ENCODE peak calls at places on chromosome 7, in seven cellular contexts. H is A549, S is PC-3, P is fibroblast of mammary gland, Z is foreskin fibroblast, L is neural crest cell, R is mucosa of descending colon. G is an unnamed sample.

GRCh38 chr7:101618207-101618839 is 10.8 kb downstream of the MYL10 start:
- DNase-seq in H (no peak), S (no peak), P (no peak), Z (peak; percentile 76), L (no peak), R (peak; percentile 4), G (no peak)

GRCh38 chr7:36278767-36279171 is 110.9 kb upstream of the ANLN start:
- DNase-seq in H (no peak), S (peak; percentile 68), P (peak; percentile 68), Z (peak; percentile 75), L (no peak), R (no peak), G (no peak)

GRCh38 chr7:157596471-157596870 is 259.7 kb downstream of the DNAJB6 start:
- DNase-seq in H (no peak), S (no peak), P (no peak), Z (no peak), L (no peak), R (no peak), G (no peak)

GRCh38 chr7:35624299-35625186 is 70.4 kb downstream of the HERPUD2 start:
- DNase-seq in H (peak; percentile 47), S (peak; percentile 56), P (peak; percentile 39), Z (peak; percentile 67), L (peak; percentile 42), R (no peak), G (peak; percentile 37)

GRCh38 chr7:69859342-69859741 is 261.1 kb downstream of the AUTS2 start:
- DNase-seq in H (no peak), S (no peak), P (no peak), Z (no peak), L (no peak), R (no peak), G (no peak)

GRCh38 chr7:135204876-135205275 is 6.5 kb downstream of the WDR91 start:
- DNase-seq in H (no peak), S (no peak), P (no peak), Z (no peak), L (no peak), R (no peak), G (peak; percentile 83)

GRCh38 chr7:20301311-20301939 is 29.3 kb upstream of the ITGB8 start:
- DNase-seq in H (peak; percentile 10), S (peak; percentile 66), P (peak; percentile 59), Z (peak; percentile 67), L (no peak), R (no peak), G (peak; percentile 64)

GRCh38 chr7:137996871-137997270 is 5.0 kb downstream of the CREB3L2 start:
- DNase-seq in H (no peak), S (no peak), P (no peak), Z (no peak), L (no peak), R (no peak), G (no peak)

GRCh38 chr7:44575054-44575453 is 1.3 kb upstream of the DDX56 start:
- DNase-seq in H (no peak), S (no peak), P (no peak), Z (no peak), L (no peak), R (no peak), G (no peak)

GRCh38 chr7:46747869-46748576 is 827.0 kb upstream of the IGFBP3 start:
- DNase-seq in H (no peak), S (no peak), P (no peak), Z (no peak), L (no peak), R (no peak), G (no peak)

GRCh38 chr7:105073143-105073542 is 59.1 kb downstream of the KMT2E start:
- DNase-seq in H (no peak), S (no peak), P (no peak), Z (no peak), L (no peak), R (no peak), G (no peak)

GRCh38 chr7:47293884-47294568 is 287.9 kb downstream of the TNS3 start:
- DNase-seq in H (no peak), S (no peak), P (peak; percentile 82), Z (peak; percentile 83), L (no peak), R (no peak), G (no peak)

GRCh38 chr7:8189615-8190014 is 72.4 kb downstream of the ICA1 start:
- DNase-seq in H (no peak), S (no peak), P (no peak), Z (no peak), L (no peak), R (no peak), G (no peak)

GRCh38 chr7:117171106-117171505 is 151.8 kb downstream of the WNT2 start:
- DNase-seq in H (peak; percentile 13), S (no peak), P (no peak), Z (no peak), L (no peak), R (no peak), G (no peak)

GRCh38 chr7:81767883-81768282 is 2.0 kb downstream of the HGF start:
- DNase-seq in H (no peak), S (no peak), P (peak; percentile 71), Z (peak; percentile 42), L (no peak), R (no peak), G (no peak)

GRCh38 chr7:19122018-19122588 is 4.7 kb upstream of the TWIST1 start:
- DNase-seq in H (peak; percentile 47), S (peak; percentile 74), P (peak; percentile 78), Z (peak; percentile 81), L (no peak), R (no peak), G (peak; percentile 56)

GRCh38 chr7:147276783-147277370 is 1160.3 kb downstream of the CNTNAP2 start:
- DNase-seq in H (no peak), S (peak; percentile 62), P (no peak), Z (no peak), L (no peak), R (no peak), G (no peak)

GRCh38 chr7:107528461-107528860 is 35.3 kb downstream of the COG5 start:
- DNase-seq in H (no peak), S (peak; percentile 57), P (peak; percentile 38), Z (peak; percentile 82), L (no peak), R (no peak), G (peak; percentile 69)

GRCh38 chr7:27171636-27172387 is 2.3 kb downstream of the HOXA10 start:
- DNase-seq in H (no peak), S (no peak), P (peak; percentile 41), Z (peak; percentile 73), L (no peak), R (peak; percentile 56), G (no peak)

GRCh38 chr7:128916643-128916915 is 6.1 kb upstream of the KCP start:
- DNase-seq in H (no peak), S (no peak), P (no peak), Z (no peak), L (no peak), R (no peak), G (no peak)

GRCh38 chr7:71216211-71216610 is 84.3 kb downstream of the GALNT17 start:
- DNase-seq in H (no peak), S (no peak), P (no peak), Z (no peak), L (no peak), R (no peak), G (no peak)

GRCh38 chr7:37031571-37032257 is 307.4 kb upstream of the AOAH start:
- DNase-seq in H (peak; percentile 98), S (peak; percentile 97), P (peak; percentile 99), Z (peak; percentile 99), L (no peak), R (peak; percentile 27), G (peak; percentile 100)

GRCh38 chr7:107691713-107692112 is 31.1 kb downstream of the SLC26A4 start:
- DNase-seq in H (no peak), S (no peak), P (peak; percentile 56), Z (peak; percentile 52), L (no peak), R (no peak), G (no peak)

GRCh38 chr7:95357623-95358022 is 33.3 kb upstream of the PON1 start:
- DNase-seq in H (no peak), S (peak; percentile 22), P (no peak), Z (no peak), L (no peak), R (no peak), G (no peak)

GRCh38 chr7:158452331-158452730 is 135.3 kb downstream of the PTPRN2 start:
- DNase-seq in H (no peak), S (no peak), P (no peak), Z (no peak), L (no peak), R (no peak), G (no peak)

GRCh38 chr7:33038639-33039038 is 23.9 kb downstream of the NT5C3A start:
- DNase-seq in H (no peak), S (no peak), P (no peak), Z (no peak), L (no peak), R (no peak), G (no peak)

GRCh38 chr7:30032310-30033125 is 4.3 kb downstream of the PLEKHA8 start:
- DNase-seq in H (no peak), S (peak; percentile 38), P (peak; percentile 81), Z (peak; percentile 90), L (no peak), R (no peak), G (peak; percentile 28)

GRCh38 chr7:84025332-84025927 is 169.2 kb downstream of the SEMA3A start:
- DNase-seq in H (peak; percentile 94), S (peak; percentile 88), P (peak; percentile 94), Z (peak; percentile 95), L (no peak), R (no peak), G (peak; percentile 54)

GRCh38 chr7:50404392-50404791 is 45.8 kb downstream of the FIGNL1 start:
- DNase-seq in H (peak; percentile 9), S (no peak), P (no peak), Z (no peak), L (no peak), R (no peak), G (no peak)

DNA sequence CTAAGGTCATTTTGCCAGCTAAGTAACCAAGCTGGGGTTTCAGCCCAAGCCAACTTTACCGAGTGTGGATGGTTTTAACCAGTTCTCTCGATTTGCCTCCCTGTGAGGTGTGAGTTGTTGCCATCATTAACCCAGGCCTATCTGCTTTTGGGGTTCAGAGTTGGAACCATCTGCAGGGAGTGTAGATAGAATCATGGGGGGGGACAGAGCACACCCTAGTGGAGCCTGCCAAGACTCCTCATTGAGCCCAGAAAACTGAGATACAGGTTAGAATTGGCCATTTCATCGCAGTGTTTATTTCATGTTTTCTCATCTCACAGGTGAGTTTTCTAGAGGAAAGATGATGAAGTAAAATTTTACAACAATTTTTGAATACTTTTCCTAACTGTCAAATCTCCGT is 133.6 kb downstream of the SDK1 start:
- DNase-seq in H (no peak), S (no peak), P (no peak), Z (no peak), L (no peak), R (no peak), G (no peak)
- TF ChIP-seq CTCF in H (no peak), S (no peak), P (no peak), Z (no peak), L (no peak), R (no peak), G (no peak)

GRCh38 chr7:132500727-132501410 is 75.4 kb downstream of the PLXNA4 start:
- DNase-seq in H (peak; percentile 18), S (peak; percentile 47), P (peak; percentile 70), Z (peak; percentile 34), L (no peak), R (no peak), G (no peak)
- TF ChIP-seq CTCF in H (no peak), S (peak; percentile 57), P (peak; percentile 58), Z (peak; percentile 13), L (no peak), R (no peak), G (no peak)

GRCh38 chr7:92767427-92767826 is 68.9 kb downstream of the CDK6 start:
- DNase-seq in H (no peak), S (peak; percentile 37), P (peak; percentile 72), Z (peak; percentile 61), L (no peak), R (no peak), G (no peak)
- TF ChIP-seq CTCF in H (no peak), S (no peak), P (no peak), Z (no peak), L (no peak), R (no peak), G (no peak)

GRCh38 chr7:142851269-142851668 is 3.6 kb upstream of the EPHB6 start:
- DNase-seq in H (no peak), S (no peak), P (no peak), Z (no peak), L (no peak), R (no peak), G (no peak)
- TF ChIP-seq CTCF in H (no peak), S (no peak), P (no peak), Z (no peak), L (no peak), R (no peak), G (no peak)

G was measured in epithelial cell of esophagus.